ENCODE peak calls at places on chromosomes 13 and 19, in seven cellular contexts. H is fibroblast of mammary gland, M is Peyer's patch, L is lower leg skin, P is pancreas, J is astrocyte, E is cardiac muscle cell. Z is an unnamed sample.

GRCh38 chr13:67235265-67235664 is 5.1 kb upstream of the PCDH9 start:
- DNase-seq in L (no peak), P (no peak), M (no peak), H (no peak), J (no peak), E (no peak), Z (no peak)

GRCh38 chr19:12938536-12939291 is at the start of gene CALR:
- DNase-seq in J (no peak), L (no peak), M (peak), E (no peak), P (no peak), H (peak), Z (no peak)

GRCh38 chr13:74205313-74205690 is 71.1 kb upstream of the KLF12 start:
- DNase-seq in J (peak), H (no peak), P (no peak), E (no peak), M (no peak), L (no peak), Z (no peak)

GRCh38 chr19:39671739-39672363 is 16.1 kb downstream of the LGALS16 start:
- DNase-seq in L (no peak), M (no peak), P (no peak), H (peak), J (peak), E (peak), Z (peak)

GRCh38 chr19:51687791-51688664 is 5.1 kb upstream of the SPACA6 start:
- DNase-seq in H (peak), L (no peak), P (no peak), M (no peak), J (peak), E (peak), Z (no peak)

GRCh38 chr13:85108356-85108755 is 690.9 kb downstream of the SLITRK6 start:
- DNase-seq in P (no peak), E (no peak), J (no peak), L (peak), M (no peak), H (no peak), Z (no peak)

GRCh38 chr19:35144600-35145436 is 1.8 kb downstream of the FXYD7 start:
- DNase-seq in H (no peak), L (no peak), P (no peak), J (no peak), E (peak), M (peak), Z (no peak)

GRCh38 chr19:30536975-30537374 is 164.8 kb downstream of the ZNF536 start:
- DNase-seq in M (peak), J (no peak), E (no peak), L (no peak), H (no peak), P (no peak), Z (no peak)

GRCh38 chr13:22154041-22154440 is 483.2 kb downstream of the FGF9 start:
- DNase-seq in E (no peak), L (no peak), P (no peak), H (no peak), M (no peak), J (no peak), Z (no peak)

GRCh38 chr13:75871059-75871458 is 234.9 kb downstream of the LMO7 start:
- DNase-seq in L (no peak), J (no peak), P (no peak), E (no peak), M (no peak), H (peak), Z (no peak)

GRCh38 chr19:43784981-43785808 is 4.4 kb upstream of the KCNN4 start:
- DNase-seq in P (peak), M (peak), E (peak), H (peak), L (peak), J (peak), Z (no peak)

GRCh38 chr13:83752141-83752540 is 130.1 kb downstream of the SLITRK1 start:
- DNase-seq in M (no peak), H (peak), E (no peak), L (no peak), P (no peak), J (peak), Z (no peak)

GRCh38 chr13:41691276-41691675 is 233.9 kb downstream of the RGCC start:
- DNase-seq in E (no peak), M (no peak), L (no peak), J (no peak), P (no peak), H (peak), Z (no peak)

GRCh38 chr13:39273953-39274352 is 235.7 kb downstream of the NHLRC3 start:
- DNase-seq in L (no peak), P (no peak), H (no peak), M (no peak), E (peak), J (no peak), Z (no peak)

GRCh38 chr13:20288561-20288960 is 56.4 kb upstream of the GJB6 start:
- DNase-seq in J (no peak), M (no peak), L (no peak), H (no peak), P (no peak), E (no peak), Z (no peak)

GRCh38 chr19:1027020-1027952 is 878 bp downstream of the CNN2 start:
- DNase-seq in L (no peak), P (no peak), M (no peak), E (no peak), H (no peak), J (no peak), Z (no peak)

GRCh38 chr13:20828540-20829364 is 55.0 kb upstream of the EEF1AKMT1 start:
- DNase-seq in P (no peak), H (peak), J (no peak), E (peak), M (no peak), L (no peak), Z (peak)

GRCh38 chr19:20279516-20279915 is 112.5 kb downstream of the ZNF486 start:
- DNase-seq in H (no peak), E (no peak), L (no peak), J (no peak), P (no peak), M (no peak), Z (no peak)

GRCh38 chr19:873084-874019 is 13.9 kb downstream of the CFD start:
- DNase-seq in E (peak), P (no peak), J (peak), M (peak), H (peak), L (no peak), Z (no peak)

GRCh38 chr13:57624565-57625435 is 6.7 kb upstream of the PCDH17 start:
- DNase-seq in L (peak), P (no peak), H (peak), M (peak), J (peak), E (peak), Z (peak)

GRCh38 chr13:42355118-42355840 is 83.3 kb downstream of the AKAP11 start:
- DNase-seq in J (no peak), L (no peak), H (no peak), E (peak), M (no peak), P (no peak), Z (no peak)

GRCh38 chr13:61908906-61909305 is 493.3 kb upstream of the PCDH20 start:
- DNase-seq in J (no peak), P (no peak), E (no peak), H (no peak), L (no peak), M (no peak), Z (no peak)

GRCh38 chr13:28684257-28684656 is 25.3 kb downstream of the POMP start:
- DNase-seq in M (peak), L (no peak), J (no peak), H (no peak), P (no peak), E (peak), Z (no peak)

GRCh38 chr13:100274942-100275506 is 186.1 kb downstream of the PCCA start:
- DNase-seq in E (no peak), J (peak), P (no peak), L (no peak), H (no peak), M (no peak), Z (no peak)

GRCh38 chr13:41231786-41232185 is 31.6 kb downstream of the MTRF1 start:
- DNase-seq in P (peak), J (peak), M (no peak), L (no peak), H (peak), E (peak), Z (no peak)

GRCh38 chr19:13082192-13083007 is 20.3 kb downstream of the LYL1 start:
- DNase-seq in E (peak), P (no peak), H (peak), J (peak), L (no peak), M (no peak), Z (no peak)

GRCh38 chr19:10580979-10581631 is 6.0 kb downstream of the AP1M2 start:
- DNase-seq in H (peak), E (peak), M (peak), J (peak), L (peak), P (peak), Z (no peak)

GRCh38 chr19:43705729-43706128 is 10.1 kb upstream of the IRGC start:
- DNase-seq in J (no peak), H (no peak), M (no peak), L (no peak), P (no peak), E (no peak), Z (no peak)

GRCh38 chr19:41521860-41522555 is 54.0 kb upstream of the CEACAM21 start:
- DNase-seq in H (no peak), J (no peak), L (no peak), M (peak), P (peak), E (peak), Z (no peak)

GRCh38 chr13:42486711-42487198 is 87.2 kb upstream of the TNFSF11 start:
- DNase-seq in H (peak), M (no peak), L (no peak), P (no peak), E (no peak), J (peak), Z (no peak)

GRCh38 chr19:58543826-58544590 is at the start of gene TRIM28:
- DNase-seq in E (peak), M (peak), J (peak), L (peak), P (peak), H (peak), Z (peak)

GRCh38 chr13:111630411-111630810 is 310.0 kb downstream of the TEX29 start:
- DNase-seq in H (no peak), E (no peak), J (no peak), M (no peak), P (no peak), L (no peak), Z (no peak)

GRCh38 chr13:86870388-86870966 is 800.7 kb upstream of the SLITRK5 start:
- DNase-seq in J (no peak), P (no peak), E (peak), M (no peak), H (peak), L (no peak), Z (no peak)

GRCh38 chr19:11806354-11807098 is 7.5 kb upstream of the ZNF440 start:
- DNase-seq in L (no peak), P (no peak), H (no peak), E (no peak), M (no peak), J (no peak), Z (no peak)

GRCh38 chr13:36706755-36707154 is 32.9 kb downstream of the SERTM1 start:
- DNase-seq in H (peak), L (no peak), M (no peak), J (peak), E (no peak), P (no peak), Z (no peak)

GRCh38 chr13:24827799-24828198 is 63.8 kb downstream of the RNF17 start:
- DNase-seq in P (no peak), J (no peak), L (no peak), M (no peak), E (no peak), H (no peak), Z (no peak)

GRCh38 chr13:52025475-52026245 is 1.2 kb downstream of the UTP14C start:
- DNase-seq in E (no peak), M (no peak), H (no peak), J (no peak), P (no peak), L (no peak), Z (no peak)

GRCh38 chr13:52026246-52026626 is 1.7 kb downstream of the UTP14C start:
- DNase-seq in L (no peak), P (no peak), M (no peak), H (no peak), J (no peak), E (no peak), Z (no peak)

GRCh38 chr13:52022355-52022754 is 2.1 kb upstream of the UTP14C start:
- DNase-seq in H (no peak), L (no peak), J (no peak), P (no peak), E (no peak), M (no peak), Z (no peak)

GRCh38 chr13:52027832-52028231 is 3.3 kb downstream of the UTP14C start:
- DNase-seq in J (no peak), H (no peak), L (no peak), P (no peak), M (no peak), E (no peak), Z (no peak)

GRCh38 chr13:52024481-52024880 is at the start of gene UTP14C:
- DNase-seq in E (no peak), L (no peak), H (no peak), M (no peak), J (no peak), P (no peak), Z (no peak)
- TF ChIP-seq CTCF in E (no peak), L (no peak), H (no peak), M (no peak), J (no peak), P (no peak), Z (no peak)

GRCh38 chr19:18568367-18568766 is 3.3 kb upstream of the UBA52 start:
- DNase-seq in E (no peak), L (no peak), H (no peak), J (no peak), M (no peak), P (no peak), Z (no peak)

GRCh38 chr19:18574691-18575291 is 3.1 kb downstream of the UBA52 start:
- DNase-seq in J (no peak), M (no peak), E (no peak), P (no peak), L (no peak), H (no peak), Z (no peak)

GRCh38 chr19:18576383-18576782 is 4.7 kb downstream of the UBA52 start:
- DNase-seq in P (no peak), E (no peak), H (no peak), J (no peak), M (no peak), L (no peak), Z (no peak)

GRCh38 chr19:18566953-18567352 is 4.7 kb upstream of the UBA52 start:
- DNase-seq in L (no peak), H (no peak), P (no peak), E (no peak), M (no peak), J (no peak), Z (no peak)

DNA sequence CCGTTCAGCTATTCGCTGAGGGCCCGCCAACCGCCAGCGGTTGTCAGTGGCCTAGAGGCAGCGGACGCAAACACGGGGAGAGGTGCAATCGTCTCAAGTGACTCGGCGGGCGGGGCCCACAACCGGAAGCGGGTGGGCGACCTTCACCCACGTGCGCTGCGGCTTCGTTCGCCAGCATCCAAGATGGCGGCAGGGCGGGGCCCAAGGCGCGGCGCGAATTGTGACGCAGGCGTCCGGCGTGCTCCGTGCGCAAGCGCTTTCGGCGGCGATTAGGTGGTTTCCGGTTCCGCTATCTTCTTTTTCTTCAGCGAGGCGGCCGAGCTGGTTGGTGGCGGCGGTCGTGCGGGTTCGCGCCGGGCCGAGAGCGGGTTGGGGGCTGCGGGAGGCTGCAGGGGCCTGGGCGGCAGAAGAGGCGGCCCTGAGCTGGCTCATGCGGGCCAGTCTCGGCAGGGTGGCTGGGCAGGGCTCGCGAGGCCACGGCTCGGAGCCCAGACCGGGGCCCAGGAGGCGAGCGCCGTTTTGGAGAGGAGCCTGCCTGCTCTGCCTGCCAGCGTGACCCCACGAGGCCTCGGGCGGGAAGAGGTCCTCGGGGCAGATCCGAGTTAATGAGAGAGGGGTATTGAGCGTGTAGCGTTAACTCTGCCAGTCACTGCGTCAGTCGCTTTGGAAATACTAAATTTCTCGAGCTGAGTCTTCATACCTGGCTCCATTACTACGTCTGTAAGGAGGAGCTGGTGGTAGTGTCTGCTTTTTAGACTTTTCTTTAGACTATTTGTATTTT is at the start of gene UBA52:
- DNase-seq in J (peak), P (peak), E (peak), H (peak), M (peak), L (peak), Z (peak)
- H3K4me3 ChIP-seq in J (peak), P (peak), E (peak), H (peak), M (peak), L (peak), Z (peak)

GRCh38 chr13:103067751-103068563 is 1.7 kb upstream of the SLC10A2 start:
- DNase-seq in J (no peak), H (no peak), M (peak), L (no peak), E (peak), P (no peak), Z (no peak)
- TF ChIP-seq CTCF in J (no peak), H (no peak), M (no peak), L (no peak), E (no peak), P (no peak), Z (peak)

DNA sequence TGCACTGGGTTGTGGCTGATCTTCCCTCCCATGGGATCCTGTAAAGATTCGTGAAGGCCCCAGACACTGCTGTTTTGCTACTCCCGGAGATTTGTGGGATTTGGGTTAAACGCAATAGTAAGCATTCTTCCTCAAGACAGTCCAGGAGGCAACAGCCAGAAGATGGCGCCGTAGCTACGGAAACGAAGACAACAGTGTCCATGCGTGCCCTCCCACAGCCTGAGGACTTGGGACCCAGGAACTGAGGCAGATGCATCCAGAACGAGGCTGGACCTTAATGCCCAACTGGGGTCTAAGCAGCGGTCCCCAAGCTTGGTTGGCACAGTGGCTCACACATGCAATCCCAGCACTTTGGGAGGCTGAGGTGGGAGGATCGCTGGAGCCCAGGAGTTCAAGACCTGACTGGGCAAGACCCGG is 57.6 kb upstream of the ZNF507 start:
- DNase-seq in E (peak), L (peak), M (peak), P (peak), J (peak), H (peak), Z (no peak)
- H3K4me3 ChIP-seq in E (no peak), L (no peak), M (no peak), P (no peak), J (no peak), H (no peak), Z (no peak)